ENCODE peak calls at places on chromosomes 11 and 22, in four cellular contexts. Z is Calu3, M is GM12865, G is NCI-H1417. T is an unnamed sample.

GRCh38 chr11:3133456-3134217 is 31.5 kb downstream of the OSBPL5 start:
- DNase-seq in Z (no peak), M (no peak), G (no peak), T (no peak)

GRCh38 chr11:36222755-36223635 is 66.2 kb downstream of the COMMD9 start:
- DNase-seq in Z (no peak), M (no peak), G (no peak), T (no peak)

GRCh38 chr11:125569913-125570621 is 790 bp downstream of the EI24 start:
- DNase-seq in Z (no peak), M (peak), G (no peak), T (no peak)

GRCh38 chr11:8814209-8814922 is 96.6 kb upstream of the AKIP1 start:
- DNase-seq in Z (no peak), M (no peak), G (no peak), T (no peak)

GRCh38 chr22:36332623-36333331 is 55.0 kb downstream of the MYH9 start:
- DNase-seq in Z (peak), M (peak), G (no peak), T (no peak)

GRCh38 chr22:32745251-32745995 is 56.1 kb upstream of the TIMP3 start:
- DNase-seq in Z (peak), M (no peak), G (no peak), T (no peak)

GRCh38 chr11:86519064-86519911 is 144.6 kb downstream of the CCDC81 start:
- DNase-seq in Z (no peak), M (no peak), G (no peak), T (no peak)

GRCh38 chr22:31243339-31244043 is 31.4 kb downstream of the LIMK2 start:
- DNase-seq in Z (peak), M (no peak), G (no peak), T (no peak)

GRCh38 chr22:25388866-25389540 is 169.6 kb downstream of the CRYBB2 start:
- DNase-seq in Z (no peak), M (no peak), G (no peak), T (no peak)

GRCh38 chr22:44402196-44403111 is 89.7 kb upstream of the SHISAL1 start:
- DNase-seq in Z (no peak), M (no peak), G (no peak), T (no peak)

GRCh38 chr22:26763633-26764295 is 106.4 kb downstream of the MIAT start:
- DNase-seq in Z (peak), M (no peak), G (peak), T (no peak)

GRCh38 chr11:65537620-65538231 is 12.8 kb downstream of the SCYL1 start:
- DNase-seq in Z (no peak), M (no peak), G (no peak), T (no peak)

GRCh38 chr22:19559956-19560355 is 35.7 kb upstream of the CLDN5 start:
- DNase-seq in Z (no peak), M (no peak), G (no peak), T (no peak)

T was measured in cerebellar nuclear complex.